ENCODE peak calls at places on chromosomes 13 and 19, in five cellular contexts. One of them, this sample, is unnamed.

GRCh38 chr13:22648325-22648758 is 532.4 kb upstream of the SGCG start:
- DNase-seq in GM12878: no peak
- DNase-seq in H1: no peak
- DNase-seq in HepG2: no peak
- DNase-seq in K562: no peak
- DNase-seq in this sample: no peak

GRCh38 chr19:33282036-33282686 is 20.2 kb downstream of the CEBPA start:
- DNase-seq in K562: no peak
- DNase-seq in GM12878: no peak
- DNase-seq in HepG2: no peak
- DNase-seq in H1: no peak
- DNase-seq in this sample: no peak

GRCh38 chr19:18167975-18168645 is 5.5 kb upstream of the IFI30 start:
- DNase-seq in H1: no peak
- DNase-seq in K562: peak
- DNase-seq in HepG2: no peak
- DNase-seq in GM12878: no peak
- DNase-seq in this sample: no peak

GRCh38 chr19:33377586-33378475 is 4.3 kb downstream of the CEBPG start:
- DNase-seq in HepG2: no peak
- DNase-seq in GM12878: no peak
- DNase-seq in K562: no peak
- DNase-seq in H1: no peak
- DNase-seq in this sample: no peak

GRCh38 chr13:60001892-60002291 is 161.8 kb downstream of the DIAPH3 start:
- DNase-seq in GM12878: no peak
- DNase-seq in K562: no peak
- DNase-seq in H1: no peak
- DNase-seq in HepG2: no peak
- DNase-seq in this sample: no peak

GRCh38 chr13:110340812-110341444 is 33.8 kb downstream of the COL4A2 start:
- DNase-seq in GM12878: no peak
- DNase-seq in K562: no peak
- DNase-seq in HepG2: no peak
- DNase-seq in H1: no peak
- DNase-seq in this sample: no peak

GRCh38 chr19:50258918-50259372 is 55.5 kb downstream of the MYH14 start:
- DNase-seq in H1: peak
- DNase-seq in HepG2: no peak
- DNase-seq in K562: peak
- DNase-seq in GM12878: no peak
- DNase-seq in this sample: no peak

GRCh38 chr19:17405250-17406038 is at the start of gene BST2:
- DNase-seq in HepG2: peak
- DNase-seq in H1: no peak
- DNase-seq in K562: peak
- DNase-seq in GM12878: peak
- DNase-seq in this sample: no peak

GRCh38 chr19:13781547-13781946 is 7.3 kb downstream of the C19orf53 start:
- DNase-seq in K562: peak
- DNase-seq in H1: no peak
- DNase-seq in HepG2: no peak
- DNase-seq in GM12878: no peak
- DNase-seq in this sample: peak

GRCh38 chr13:67554746-67555452 is 324.8 kb upstream of the PCDH9 start:
- DNase-seq in H1: no peak
- DNase-seq in HepG2: no peak
- DNase-seq in GM12878: no peak
- DNase-seq in K562: no peak
- DNase-seq in this sample: no peak

GRCh38 chr19:6719992-6720368 is 470 bp downstream of the C3 start:
- DNase-seq in HepG2: no peak
- DNase-seq in K562: no peak
- DNase-seq in GM12878: no peak
- DNase-seq in H1: no peak
- DNase-seq in this sample: no peak

GRCh38 chr19:6721113-6721474 is 644 bp upstream of the C3 start:
- DNase-seq in K562: no peak
- DNase-seq in H1: no peak
- DNase-seq in GM12878: no peak
- DNase-seq in HepG2: no peak
- DNase-seq in this sample: no peak

GRCh38 chr19:6719540-6719861 is 949 bp downstream of the C3 start:
- DNase-seq in H1: no peak
- DNase-seq in HepG2: no peak
- DNase-seq in GM12878: no peak
- DNase-seq in K562: no peak
- DNase-seq in this sample: no peak

GRCh38 chr19:6721773-6722172 is 1.3 kb upstream of the C3 start:
- DNase-seq in K562: no peak
- DNase-seq in GM12878: no peak
- DNase-seq in HepG2: no peak
- DNase-seq in H1: no peak
- DNase-seq in this sample: no peak

GRCh38 chr19:6720369-6721112 is at the start of gene C3:
- DNase-seq in K562: no peak
- DNase-seq in H1: no peak
- DNase-seq in GM12878: no peak
- DNase-seq in HepG2: peak
- DNase-seq in this sample: no peak
- TF ChIP-seq POLR2A in K562: no peak
- TF ChIP-seq POLR2A in H1: no peak
- TF ChIP-seq POLR2A in GM12878: no peak
- TF ChIP-seq POLR2A in HepG2: peak
- TF ChIP-seq POLR2A in this sample: no peak

DNA sequence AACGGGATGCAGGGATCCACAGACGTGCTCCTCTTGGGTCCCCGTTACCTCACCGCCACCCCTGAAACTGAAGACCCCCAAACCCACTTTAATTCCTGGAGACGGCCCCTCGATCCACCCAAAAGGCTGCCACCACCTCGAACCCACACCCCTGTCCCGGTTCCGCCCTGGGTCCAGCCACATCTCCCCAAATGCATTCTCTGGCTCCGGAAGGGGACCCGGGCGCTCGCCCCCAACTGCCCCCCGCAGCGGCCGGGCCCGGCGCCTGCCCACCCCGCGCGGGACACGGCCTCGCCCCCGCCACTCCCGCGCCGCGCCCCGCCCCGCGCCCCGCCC is 217 bp upstream of the FSTL3 start:
- DNase-seq in K562: no peak
- DNase-seq in H1: no peak
- DNase-seq in GM12878: no peak
- DNase-seq in HepG2: no peak
- DNase-seq in this sample: no peak
- TF ChIP-seq RAD21 in K562: no peak
- TF ChIP-seq RAD21 in H1: no peak
- TF ChIP-seq RAD21 in GM12878: no peak
- TF ChIP-seq RAD21 in HepG2: no peak
- TF ChIP-seq RAD21 in this sample: no peak

GRCh38 chr13:98050041-98050466 is 92.8 kb upstream of the FARP1 start:
- DNase-seq in HepG2: peak
- DNase-seq in H1: no peak
- DNase-seq in GM12878: no peak
- DNase-seq in K562: no peak
- DNase-seq in this sample: no peak
- TF ChIP-seq SIN3A in HepG2: no peak
- TF ChIP-seq SIN3A in H1: no peak
- TF ChIP-seq SIN3A in GM12878: no peak
- TF ChIP-seq SIN3A in K562: no peak
- TF ChIP-seq SIN3A in this sample: no peak

GRCh38 chr19:55276720-55277430 is 3.0 kb downstream of the HSPBP1 start:
- DNase-seq in H1: no peak
- DNase-seq in K562: no peak
- DNase-seq in HepG2: no peak
- DNase-seq in GM12878: no peak
- DNase-seq in this sample: no peak

GRCh38 chr19:55279376-55279772 is 536 bp downstream of the HSPBP1 start:
- DNase-seq in K562: no peak
- DNase-seq in H1: no peak
- DNase-seq in GM12878: no peak
- DNase-seq in HepG2: no peak
- DNase-seq in this sample: no peak

GRCh38 chr19:55277494-55277893 is 2.4 kb downstream of the HSPBP1 start:
- DNase-seq in HepG2: no peak
- DNase-seq in K562: no peak
- DNase-seq in GM12878: no peak
- DNase-seq in H1: no peak
- DNase-seq in this sample: no peak

GRCh38 chr19:55278391-55279135 is 1.3 kb downstream of the HSPBP1 start:
- DNase-seq in HepG2: no peak
- DNase-seq in H1: no peak
- DNase-seq in GM12878: no peak
- DNase-seq in K562: no peak
- DNase-seq in this sample: no peak

GRCh38 chr19:55279773-55280643 is at the start of gene HSPBP1:
- DNase-seq in K562: peak
- DNase-seq in GM12878: peak
- DNase-seq in HepG2: peak
- DNase-seq in H1: peak
- DNase-seq in this sample: peak
- TF ChIP-seq POLR2A in K562: peak
- TF ChIP-seq POLR2A in GM12878: peak
- TF ChIP-seq POLR2A in HepG2: peak
- TF ChIP-seq POLR2A in H1: no peak
- TF ChIP-seq POLR2A in this sample: no peak

GRCh38 chr19:31220540-31220939 is 128.7 kb downstream of the TSHZ3 start:
- DNase-seq in H1: no peak
- DNase-seq in HepG2: no peak
- DNase-seq in GM12878: no peak
- DNase-seq in K562: peak
- DNase-seq in this sample: no peak
- TF ChIP-seq RAD21 in H1: no peak
- TF ChIP-seq RAD21 in HepG2: no peak
- TF ChIP-seq RAD21 in GM12878: no peak
- TF ChIP-seq RAD21 in K562: no peak
- TF ChIP-seq RAD21 in this sample: no peak

GRCh38 chr19:52689804-52690394 is 44.9 kb downstream of the ZNF611 start:
- DNase-seq in HepG2: no peak
- DNase-seq in H1: no peak
- DNase-seq in GM12878: no peak
- DNase-seq in K562: peak
- DNase-seq in this sample: no peak
- TF ChIP-seq SIN3A in HepG2: no peak
- TF ChIP-seq SIN3A in H1: no peak
- TF ChIP-seq SIN3A in GM12878: no peak
- TF ChIP-seq SIN3A in K562: no peak
- TF ChIP-seq SIN3A in this sample: no peak

GRCh38 chr19:2043269-2043641 is 7.8 kb downstream of the MKNK2 start:
- DNase-seq in H1: no peak
- DNase-seq in GM12878: no peak
- DNase-seq in HepG2: no peak
- DNase-seq in K562: no peak
- DNase-seq in this sample: no peak

GRCh38 chr19:2042485-2043268 is 8.4 kb downstream of the MKNK2 start:
- DNase-seq in K562: peak
- DNase-seq in H1: no peak
- DNase-seq in HepG2: no peak
- DNase-seq in GM12878: no peak
- DNase-seq in this sample: no peak

GRCh38 chr19:2040647-2041435 is 10.2 kb downstream of the MKNK2 start:
- DNase-seq in HepG2: no peak
- DNase-seq in GM12878: no peak
- DNase-seq in H1: no peak
- DNase-seq in K562: no peak
- DNase-seq in this sample: no peak

GRCh38 chr19:2041436-2041685 is 9.7 kb downstream of the MKNK2 start:
- DNase-seq in HepG2: no peak
- DNase-seq in K562: no peak
- DNase-seq in GM12878: no peak
- DNase-seq in H1: no peak
- DNase-seq in this sample: no peak

DNA sequence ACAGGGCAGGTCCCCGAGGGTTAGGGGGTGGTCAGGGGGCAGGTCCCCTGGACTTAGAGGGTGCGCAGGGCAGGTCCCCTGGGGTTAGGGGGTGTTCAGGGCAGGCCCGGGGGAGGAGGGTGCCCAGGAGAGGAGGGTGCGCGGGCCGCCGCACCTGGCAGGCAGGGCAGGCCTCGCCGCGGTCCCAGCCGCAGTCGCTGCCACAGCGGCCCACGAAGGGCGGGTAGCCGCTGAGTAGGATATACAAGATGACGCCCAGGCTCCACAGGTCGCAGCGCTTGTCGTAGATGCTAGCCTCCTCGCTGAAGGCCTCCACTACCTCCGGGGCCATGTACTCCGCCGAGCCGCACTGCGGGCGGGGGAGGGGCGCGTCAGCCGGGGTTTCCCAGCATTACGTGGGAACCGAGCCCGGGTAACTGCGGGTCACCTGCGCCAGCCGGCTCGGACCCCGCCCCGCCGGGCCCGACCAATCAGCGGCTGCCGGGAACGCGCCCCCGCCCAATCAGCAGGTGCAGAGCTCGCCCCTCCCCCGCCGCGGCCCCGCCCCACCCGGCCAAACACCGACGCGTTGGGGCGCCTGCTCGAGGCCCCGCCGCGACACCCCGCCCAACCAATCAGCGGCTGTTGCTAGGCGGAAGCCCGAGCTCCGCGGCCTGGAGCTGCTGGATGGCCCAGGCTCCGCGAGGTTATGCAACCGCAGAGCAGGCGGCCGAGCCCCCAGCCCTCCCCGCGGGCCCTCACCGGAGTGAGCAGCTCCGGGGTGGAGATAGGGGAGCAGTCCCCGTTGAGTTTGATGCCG is 9.2 kb downstream of the MKNK2 start:
- DNase-seq in HepG2: no peak
- DNase-seq in K562: peak
- DNase-seq in GM12878: peak
- DNase-seq in H1: peak
- DNase-seq in this sample: peak
- TF ChIP-seq POLR2A in HepG2: no peak
- TF ChIP-seq POLR2A in K562: peak
- TF ChIP-seq POLR2A in GM12878: peak
- TF ChIP-seq POLR2A in H1: no peak
- TF ChIP-seq POLR2A in this sample: no peak

GRCh38 chr19:31351212-31352193 is 2.3 kb upstream of the TSHZ3 start:
- DNase-seq in GM12878: no peak
- DNase-seq in H1: no peak
- DNase-seq in K562: no peak
- DNase-seq in HepG2: no peak
- DNase-seq in this sample: no peak
- TF ChIP-seq RAD21 in GM12878: no peak
- TF ChIP-seq RAD21 in H1: no peak
- TF ChIP-seq RAD21 in K562: no peak
- TF ChIP-seq RAD21 in HepG2: no peak
- TF ChIP-seq RAD21 in this sample: no peak

DNA sequence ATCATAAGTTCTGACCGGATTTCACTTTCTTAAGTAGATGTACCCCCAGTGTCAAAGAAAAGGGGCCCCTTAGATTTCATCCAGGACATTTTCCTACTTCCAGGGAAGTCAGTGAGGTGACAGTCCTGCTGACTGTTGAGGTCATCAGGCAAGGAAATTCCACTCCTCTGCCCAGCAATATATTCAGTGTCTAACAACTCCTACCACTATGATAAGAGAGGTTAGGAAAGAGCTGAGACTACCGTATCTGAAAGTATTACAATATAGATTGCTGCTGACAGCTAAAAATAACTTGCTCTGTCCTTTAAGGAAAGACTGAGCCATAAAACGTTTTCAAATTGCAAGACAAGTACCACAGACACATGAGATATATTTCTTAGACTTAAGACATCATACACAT is 325.1 kb downstream of the EFNB2 start:
- DNase-seq in K562: no peak
- DNase-seq in HepG2: no peak
- DNase-seq in GM12878: no peak
- DNase-seq in H1: no peak
- DNase-seq in this sample: no peak
- TF ChIP-seq SIN3A in K562: no peak
- TF ChIP-seq SIN3A in HepG2: no peak
- TF ChIP-seq SIN3A in GM12878: no peak
- TF ChIP-seq SIN3A in H1: no peak
- TF ChIP-seq SIN3A in this sample: no peak

This sample was measured in HCT116.